ENCODE peak calls at places on chromosomes 6 and 20, in eight cellular contexts. Z is GM23338, K is fibroblast of the aortic adventitia, B is sigmoid colon, M is fibroblast of pulmonary artery, E is mammary epithelial cell, J is lung, L is AG04449. W is an unnamed sample.

GRCh38 chr6:78611097-78611625 is 256.2 kb upstream of the IRAK1BP1 start:
- DNase-seq in Z (peak; percentile 11), K (no peak), B (no peak), M (no peak), E (no peak), J (no peak), L (no peak), W (no peak)

GRCh38 chr20:2006452-2007381 is 12.9 kb upstream of the PDYN start:
- DNase-seq in Z (peak; percentile 85), K (peak; percentile 75), B (no peak), M (peak; percentile 54), E (peak; percentile 56), J (peak; percentile 30), L (no peak), W (peak; percentile 67)

GRCh38 chr20:21103582-21104465 is 2.3 kb downstream of the LINC00237 start:
- DNase-seq in Z (peak; percentile 65), K (no peak), B (no peak), M (no peak), E (no peak), J (no peak), L (no peak), W (no peak)

GRCh38 chr20:17622086-17622850 is 52.4 kb downstream of the DSTN start:
- DNase-seq in Z (no peak), K (no peak), B (peak; percentile 44), M (no peak), E (no peak), J (no peak), L (no peak), W (no peak)

GRCh38 chr6:160004419-160005160 is 35.7 kb downstream of the IGF2R start:
- DNase-seq in Z (no peak), K (no peak), B (no peak), M (no peak), E (no peak), J (peak; percentile 61), L (no peak), W (no peak)

GRCh38 chr6:43949451-43950110 is 177.7 kb downstream of the MRPL14 start:
- DNase-seq in Z (no peak), K (no peak), B (no peak), M (no peak), E (no peak), J (no peak), L (no peak), W (peak; percentile 49)

GRCh38 chr6:129370268-129370916 is 339.6 kb downstream of the ARHGAP18 start:
- DNase-seq in Z (peak; percentile 71), K (peak; percentile 73), B (no peak), M (peak; percentile 74), E (peak; percentile 24), J (no peak), L (no peak), W (peak; percentile 78)

GRCh38 chr6:34934516-34934915 is 45.5 kb downstream of the ANKS1A start:
- DNase-seq in Z (no peak), K (peak; percentile 90), B (peak; percentile 95), M (peak; percentile 97), E (peak; percentile 9), J (peak; percentile 77), L (no peak), W (no peak)

GRCh38 chr6:169409742-169410312 is 156.2 kb upstream of the THBS2 start:
- DNase-seq in Z (no peak), K (no peak), B (no peak), M (peak; percentile 24), E (peak; percentile 18), J (no peak), L (no peak), W (no peak)

GRCh38 chr6:5590187-5590586 is 328.9 kb downstream of the FARS2 start:
- DNase-seq in Z (no peak), K (no peak), B (no peak), M (no peak), E (no peak), J (peak; percentile 81), L (no peak), W (no peak)

GRCh38 chr20:58069207-58069606 is 159.2 kb downstream of the ANKRD60 start:
- DNase-seq in Z (no peak), K (no peak), B (no peak), M (no peak), E (no peak), J (peak; percentile 25), L (no peak), W (no peak)

GRCh38 chr6:27889275-27889627 is 22.9 kb downstream of the OR2B2 start:
- DNase-seq in Z (no peak), K (no peak), B (no peak), M (no peak), E (no peak), J (no peak), L (no peak), W (peak; percentile 36)

GRCh38 chr6:85464722-85465150 is 14.9 kb downstream of the NT5E start:
- DNase-seq in Z (no peak), K (peak; percentile 81), B (no peak), M (peak; percentile 90), E (peak; percentile 89), J (no peak), L (peak; percentile 52), W (peak; percentile 94)

GRCh38 chr20:2234788-2235187 is 61.0 kb upstream of the TGM3 start:
- DNase-seq in Z (peak; percentile 77), K (no peak), B (no peak), M (no peak), E (no peak), J (no peak), L (no peak), W (no peak)

GRCh38 chr6:34273242-34273805 is 24.5 kb upstream of the SMIM29 start:
- DNase-seq in Z (no peak), K (peak; percentile 30), B (no peak), M (peak; percentile 68), E (no peak), J (peak; percentile 45), L (no peak), W (peak; percentile 23)

GRCh38 chr6:11092654-11093053 is 980 bp upstream of the SMIM13 start:
- DNase-seq in Z (no peak), K (no peak), B (no peak), M (no peak), E (no peak), J (no peak), L (no peak), W (no peak)

GRCh38 chr6:149166747-149167146 is 150.8 kb upstream of the TAB2 start:
- DNase-seq in Z (no peak), K (no peak), B (no peak), M (peak; percentile 35), E (no peak), J (no peak), L (no peak), W (no peak)

GRCh38 chr6:49506569-49507111 is 6.9 kb downstream of the GLYATL3 start:
- DNase-seq in Z (no peak), K (no peak), B (no peak), M (no peak), E (no peak), J (no peak), L (no peak), W (no peak)

GRCh38 chr6:127026247-127026646 is 92.2 kb upstream of the RSPO3 start:
- DNase-seq in Z (peak; percentile 27), K (no peak), B (no peak), M (no peak), E (peak; percentile 72), J (no peak), L (no peak), W (peak; percentile 4)

GRCh38 chr6:32975886-32976285 is 7.5 kb downstream of the BRD2 start:
- DNase-seq in Z (no peak), K (no peak), B (no peak), M (no peak), E (no peak), J (no peak), L (no peak), W (no peak)
- H3K4me3 ChIP-seq in Z (peak overlapping the region; percentile 99), K (peak overlapping the region; percentile 99), B (no peak overlapping the region), M (peak overlapping the region; percentile 100), E (peak overlapping the region; percentile 90), J (no peak overlapping the region), L (peak overlapping the region; percentile 92), W (peak overlapping the region; percentile 74)

GRCh38 chr6:3214898-3215297 is 12.6 kb downstream of the TUBB2B start:
- DNase-seq in Z (no peak), K (peak; percentile 76), B (no peak), M (peak; percentile 42), E (no peak), J (no peak), L (no peak), W (peak; percentile 69)

GRCh38 chr6:3218266-3218665 is 9.2 kb downstream of the TUBB2B start:
- DNase-seq in Z (no peak), K (no peak), B (no peak), M (no peak), E (no peak), J (no peak), L (no peak), W (no peak)

GRCh38 chr6:3213334-3213695 is 14.1 kb downstream of the TUBB2B start:
- DNase-seq in Z (no peak), K (no peak), B (no peak), M (no peak), E (no peak), J (no peak), L (no peak), W (peak; percentile 56)

GRCh38 chr6:3220366-3220765 is 7.1 kb downstream of the TUBB2B start:
- DNase-seq in Z (no peak), K (no peak), B (no peak), M (no peak), E (no peak), J (no peak), L (no peak), W (no peak)

DNA sequence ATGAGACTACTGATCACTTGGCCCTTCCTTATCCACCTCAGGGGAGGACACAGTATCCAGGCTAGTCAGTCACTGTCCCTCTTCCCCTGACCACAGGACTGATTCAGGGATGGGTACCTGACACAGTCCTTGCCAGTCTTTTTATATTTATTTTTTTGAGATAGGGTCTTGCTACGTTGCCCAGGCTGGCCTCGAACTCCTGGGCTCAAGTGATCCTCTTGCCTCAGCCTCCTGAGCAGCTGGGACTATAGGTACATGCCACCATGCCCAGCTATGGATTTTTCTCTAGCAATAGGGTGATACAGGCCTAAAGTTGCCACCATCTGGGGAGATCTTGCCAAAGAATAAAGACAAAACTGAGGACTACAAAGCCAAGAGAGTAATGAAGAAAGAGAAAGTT is 10.2 kb downstream of the TUBB2B start:
- DNase-seq in Z (no peak), K (no peak), B (no peak), M (no peak), E (no peak), J (no peak), L (no peak), W (no peak)
- TF ChIP-seq CTCF in Z (no peak), K (no peak), B (no peak), M (no peak), E (no peak), J (no peak), L (no peak), W (no peak)

DNA sequence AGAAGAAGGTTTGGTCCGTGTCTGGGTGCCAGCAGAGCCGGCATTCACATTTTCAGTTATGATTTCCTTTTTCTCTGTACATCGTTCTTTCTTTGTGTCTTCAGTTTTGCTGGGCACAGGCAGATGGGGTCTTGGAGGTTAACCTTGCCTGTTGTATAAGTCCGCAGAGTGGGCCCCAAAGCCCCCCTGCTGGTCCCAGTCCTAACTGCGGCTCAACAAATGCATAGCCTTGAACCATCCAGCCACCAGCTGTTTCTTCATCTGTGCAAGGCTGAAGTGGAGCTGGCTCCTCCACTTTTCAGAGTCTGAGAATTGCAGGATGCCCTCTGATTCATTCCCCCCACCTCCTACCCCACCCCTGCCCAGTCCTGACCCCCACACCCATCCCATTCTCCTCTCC is 386.3 kb upstream of the SULF2 start:
- DNase-seq in Z (no peak), K (no peak), B (no peak), M (no peak), E (no peak), J (no peak), L (no peak), W (no peak)
- H3K4me3 ChIP-seq in Z (no peak overlapping the region), K (no peak overlapping the region), B (no peak overlapping the region), M (no peak overlapping the region), E (no peak overlapping the region), J (no peak overlapping the region), L (no peak overlapping the region), W (no peak overlapping the region)

GRCh38 chr20:11544029-11544678 is 373.5 kb upstream of the BTBD3 start:
- DNase-seq in Z (peak; percentile 87), K (peak; percentile 86), B (no peak), M (peak; percentile 87), E (peak; percentile 79), J (no peak), L (peak; percentile 12), W (peak; percentile 38)
- TF ChIP-seq CTCF in Z (peak; percentile 86), K (peak; percentile 45), B (peak; percentile 58), M (peak; percentile 50), E (peak; percentile 38), J (peak; percentile 30), L (peak; percentile 36), W (peak; percentile 33)

W was measured in foreskin fibroblast.